ENCODE peak calls at places on chromosomes 3 and 15, in seven cellular contexts. T is NCI-H1092, Y is nucleus accumbens, E is RPMI8226, N is EL, M is NCI-H146, C is AG10803. Q is an unnamed sample.

GRCh38 chr3:173778246-173778645 is 380.7 kb downstream of the NLGN1 start:
- DNase-seq in T (no peak), Y (no peak), E (no peak), N (no peak), M (no peak), C (no peak), Q (no peak)

GRCh38 chr3:141367038-141367730 is 1.1 kb upstream of the ZBTB38 start:
- DNase-seq in T (no peak), Y (no peak), E (peak; percentile 88), N (peak; percentile 100), M (no peak), C (peak; percentile 100), Q (peak; percentile 83)

GRCh38 chr3:138625707-138626365 is 17.3 kb downstream of the FAIM start:
- DNase-seq in T (no peak), Y (peak; percentile 10), E (no peak), N (peak; percentile 56), M (no peak), C (peak; percentile 5), Q (peak; percentile 74)

GRCh38 chr15:95141486-95141885 is 910.1 kb downstream of the MCTP2 start:
- DNase-seq in T (no peak), Y (no peak), E (no peak), N (peak; percentile 41), M (no peak), C (peak; percentile 41), Q (peak; percentile 13)

GRCh38 chr15:97875513-97876285 is 84.8 kb upstream of the ARRDC4 start:
- DNase-seq in T (no peak), Y (no peak), E (no peak), N (no peak), M (peak; percentile 11), C (peak; percentile 15), Q (peak; percentile 19)

GRCh38 chr15:52563499-52564060 is 5.2 kb downstream of the ARPP19 start:
- DNase-seq in T (no peak), Y (no peak), E (peak; percentile 34), N (no peak), M (peak; percentile 42), C (no peak), Q (no peak)

GRCh38 chr3:178588593-178588992 is 52.4 kb downstream of the KCNMB2 start:
- DNase-seq in T (peak; percentile 31), Y (no peak), E (no peak), N (no peak), M (peak; percentile 81), C (no peak), Q (no peak)

GRCh38 chr15:39213385-39213840 is 367.5 kb upstream of the THBS1 start:
- DNase-seq in T (no peak), Y (peak; percentile 45), E (no peak), N (peak; percentile 99), M (no peak), C (peak; percentile 95), Q (no peak)

GRCh38 chr3:183253364-183253960 is 409 bp downstream of the B3GNT5 start:
- DNase-seq in T (no peak), Y (peak; percentile 35), E (peak; percentile 13), N (peak; percentile 42), M (peak; percentile 75), C (peak; percentile 28), Q (no peak)

GRCh38 chr15:51801391-51801835 is 28.0 kb upstream of the TMOD3 start:
- DNase-seq in T (no peak), Y (no peak), E (peak; percentile 66), N (peak; percentile 18), M (no peak), C (peak; percentile 19), Q (peak; percentile 26)

GRCh38 chr15:58900628-58901027 is 32.9 kb downstream of the SLTM start:
- DNase-seq in T (no peak), Y (no peak), E (no peak), N (no peak), M (no peak), C (no peak), Q (no peak)

GRCh38 chr3:119401069-119401468 is 62.3 kb downstream of the TMEM39A start:
- DNase-seq in T (no peak), Y (no peak), E (no peak), N (no peak), M (no peak), C (no peak), Q (no peak)

GRCh38 chr3:121477589-121477988 is 68.2 kb downstream of the POLQ start:
- DNase-seq in T (no peak), Y (no peak), E (no peak), N (peak; percentile 82), M (no peak), C (peak; percentile 96), Q (no peak)

GRCh38 chr3:136464502-136464901 is 214.4 kb downstream of the PCCB start:
- DNase-seq in T (no peak), Y (no peak), E (no peak), N (peak; percentile 79), M (no peak), C (peak; percentile 35), Q (peak; percentile 8)

GRCh38 chr15:90075420-90076289 is 26.6 kb downstream of the IDH2 start:
- DNase-seq in T (no peak), Y (peak; percentile 62), E (peak; percentile 60), N (no peak), M (no peak), C (peak; percentile 37), Q (peak; percentile 85)

GRCh38 chr3:144054766-144055165 is 83.1 kb downstream of the DIPK2A start:
- DNase-seq in T (no peak), Y (no peak), E (no peak), N (no peak), M (no peak), C (no peak), Q (no peak)

GRCh38 chr3:7950890-7951289 is 550.7 kb upstream of the LMCD1 start:
- DNase-seq in T (no peak), Y (no peak), E (no peak), N (no peak), M (no peak), C (no peak), Q (no peak)

GRCh38 chr3:128727996-128728395 is 2.0 kb downstream of the RAB7A start:
- DNase-seq in T (no peak), Y (no peak), E (no peak), N (peak; percentile 45), M (no peak), C (peak; percentile 28), Q (peak; percentile 42)

GRCh38 chr3:188720636-188721035 is 451.1 kb upstream of the TPRG1 start:
- DNase-seq in T (no peak), Y (no peak), E (no peak), N (peak; percentile 47), M (no peak), C (peak; percentile 33), Q (peak; percentile 26)

GRCh38 chr3:42502429-42503250 is at the start of gene VIPR1:
- DNase-seq in T (peak; percentile 22), Y (peak; percentile 82), E (peak; percentile 96), N (peak; percentile 51), M (peak; percentile 86), C (no peak), Q (peak; percentile 92)

GRCh38 chr3:188349276-188349962 is 195.5 kb downstream of the LPP start:
- DNase-seq in T (no peak), Y (no peak), E (peak; percentile 17), N (no peak), M (no peak), C (peak; percentile 42), Q (no peak)

GRCh38 chr15:57654136-57654845 is 52.2 kb upstream of the POLR2M start:
- DNase-seq in T (no peak), Y (no peak), E (no peak), N (peak; percentile 43), M (no peak), C (peak; percentile 92), Q (no peak)

GRCh38 chr3:122665226-122665786 is 15.3 kb upstream of the PARP14 start:
- DNase-seq in T (no peak), Y (no peak), E (no peak), N (no peak), M (no peak), C (no peak), Q (no peak)

GRCh38 chr3:193982258-193982659 is 153.7 kb upstream of the HES1 start:
- DNase-seq in T (peak; percentile 85), Y (peak; percentile 59), E (no peak), N (no peak), M (no peak), C (peak; percentile 86), Q (peak; percentile 82)

GRCh38 chr3:5187920-5188418 is 462 bp downstream of the EDEM1 start:
- DNase-seq in T (no peak), Y (no peak), E (peak; percentile 55), N (peak; percentile 46), M (peak; percentile 41), C (peak; percentile 46), Q (peak; percentile 12)

GRCh38 chr15:68391084-68391483 is 40.9 kb downstream of the ITGA11 start:
- DNase-seq in T (no peak), Y (no peak), E (no peak), N (no peak), M (no peak), C (no peak), Q (no peak)